ENCODE peak calls at places on chromosomes 7 and 10, in five cellular contexts. C, E, M, Y and P are unnamed samples.

GRCh38 chr7:158645842-158646241 is 58.2 kb upstream of the PTPRN2 start:
- DNase-seq in E (no peak), M (no peak), C (no peak), Y (no peak), P (no peak)

GRCh38 chr7:28165971-28166955 is 14.3 kb downstream of the JAZF1 start:
- DNase-seq in M (no peak), Y (no peak), C (no peak), E (no peak), P (no peak)

GRCh38 chr7:127904706-127905056 is 126.6 kb downstream of the LRRC4 start:
- DNase-seq in M (no peak), Y (no peak), E (no peak), C (no peak), P (no peak)

GRCh38 chr10:110903280-110904278 is 15.4 kb downstream of the BBIP1 start:
- DNase-seq in Y (no peak), M (no peak), E (no peak), C (no peak), P (no peak)

GRCh38 chr10:116246263-116246662 is 26.7 kb downstream of the GFRA1 start:
- DNase-seq in E (no peak), M (no peak), Y (no peak), C (no peak), P (no peak)

GRCh38 chr7:123260428-123260960 is 60.7 kb upstream of the SLC13A1 start:
- DNase-seq in Y (no peak), E (no peak), C (no peak), M (no peak), P (no peak)

GRCh38 chr7:121450631-121451030 is 54.5 kb upstream of the FAM3C start:
- DNase-seq in C (no peak), M (no peak), E (no peak), Y (no peak), P (no peak)

GRCh38 chr10:95394161-95394880 is 103.5 kb upstream of the PDLIM1 start:
- DNase-seq in Y (no peak), C (peak; percentile 20), M (no peak), E (peak; percentile 73), P (no peak)

GRCh38 chr10:121910673-121911420 is 17.0 kb downstream of the ATE1 start:
- DNase-seq in C (no peak), Y (no peak), M (no peak), E (peak; percentile 16), P (no peak)

GRCh38 chr7:69832356-69832755 is 234.1 kb downstream of the AUTS2 start:
- DNase-seq in E (no peak), Y (no peak), M (no peak), C (no peak), P (no peak)

GRCh38 chr7:134495546-134495945 is 31.8 kb upstream of the AKR1B10 start:
- DNase-seq in Y (no peak), E (no peak), M (no peak), C (no peak), P (no peak)

GRCh38 chr10:32103721-32104120 is 47.5 kb upstream of the KIF5B start:
- DNase-seq in M (no peak), E (no peak), C (no peak), Y (no peak), P (no peak)

GRCh38 chr7:26653430-26653911 is 210.9 kb downstream of the SKAP2 start:
- DNase-seq in M (no peak), E (no peak), C (no peak), Y (no peak), P (no peak)

GRCh38 chr7:92717601-92717981 is 118.8 kb downstream of the CDK6 start:
- DNase-seq in E (no peak), Y (no peak), C (no peak), M (no peak), P (no peak)

GRCh38 chr7:1466524-1467271 is 7.4 kb upstream of the MICALL2 start:
- DNase-seq in M (peak; percentile 81), E (peak; percentile 55), C (peak; percentile 93), Y (no peak), P (no peak)

GRCh38 chr10:79444243-79445119 is 943 bp downstream of the ZCCHC24 start:
- DNase-seq in Y (peak; percentile 63), C (no peak), E (peak; percentile 75), M (peak; percentile 78), P (peak; percentile 54)

GRCh38 chr7:44213206-44213871 is 12.6 kb downstream of the YKT6 start:
- DNase-seq in C (no peak), M (no peak), Y (no peak), E (no peak), P (peak; percentile 7)

GRCh38 chr10:30028006-30028441 is 31.4 kb downstream of the JCAD start:
- DNase-seq in E (no peak), C (no peak), Y (no peak), M (no peak), P (no peak)

GRCh38 chr10:3213174-3213573 is 40.6 kb upstream of the PITRM1 start:
- DNase-seq in E (no peak), M (no peak), Y (no peak), C (no peak), P (no peak)

GRCh38 chr10:90430186-90430585 is 427.7 kb downstream of the HTR7 start:
- DNase-seq in M (no peak), Y (no peak), E (no peak), C (no peak), P (no peak)

GRCh38 chr7:6612819-6613218 is 2.6 kb upstream of the ZNF853 start:
- DNase-seq in Y (no peak), M (no peak), C (no peak), E (peak; percentile 25), P (no peak)

GRCh38 chr10:17454181-17454800 is at the start of gene ST8SIA6:
- DNase-seq in Y (peak; percentile 39), C (no peak), E (peak; percentile 77), M (peak; percentile 72), P (peak; percentile 65)

GRCh38 chr7:149771199-149771636 is 2.2 kb downstream of the ZNF467 start:
- DNase-seq in C (no peak), Y (no peak), M (no peak), E (no peak), P (no peak)

GRCh38 chr10:127882801-127883459 is 9.8 kb downstream of the CLRN3 start:
- DNase-seq in Y (no peak), M (peak; percentile 11), E (no peak), C (no peak), P (no peak)

GRCh38 chr7:132499065-132499464 is 77.2 kb downstream of the PLXNA4 start:
- DNase-seq in Y (no peak), M (no peak), C (no peak), E (no peak), P (no peak)
- TF ChIP-seq TAF1 in Y (no peak), M (no peak), C (no peak), E (no peak), P (no peak)

DNA sequence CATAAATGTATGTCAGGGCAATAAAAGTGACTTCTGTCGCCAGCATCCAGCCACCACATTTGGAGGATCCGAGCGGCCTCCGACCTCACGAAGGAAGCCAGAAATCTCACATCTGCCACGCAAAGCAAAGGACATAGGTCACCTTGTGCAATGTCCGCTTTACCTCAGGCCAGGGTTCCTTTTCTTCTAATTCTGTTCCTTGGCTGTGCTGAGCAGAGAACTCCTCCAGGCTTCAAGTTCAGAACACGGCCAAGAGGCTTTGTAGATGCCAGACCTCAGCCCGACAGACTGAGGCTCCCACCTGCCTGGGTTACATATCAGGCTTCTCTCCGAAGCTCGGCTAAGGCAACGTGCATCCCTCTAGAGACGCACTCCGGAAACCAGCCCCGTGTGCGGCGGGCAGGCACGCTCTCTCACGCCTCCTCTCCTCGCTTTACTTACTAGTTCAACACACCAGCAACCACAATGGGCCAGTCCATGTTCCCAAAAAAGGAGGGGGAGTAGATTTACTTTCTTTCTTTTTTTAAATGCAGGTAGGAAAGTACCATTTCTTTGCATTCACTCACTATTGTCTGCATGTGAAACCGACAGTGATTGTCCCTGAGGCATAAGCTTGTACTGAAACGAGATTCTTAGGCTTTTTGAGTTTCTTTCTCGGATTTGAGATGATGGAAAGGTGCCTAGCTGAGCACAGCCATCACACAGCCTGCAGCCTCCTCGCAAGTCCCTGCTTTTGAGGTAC is 122.4 kb upstream of the AFAP1L2 start:
- DNase-seq in M (peak; percentile 77), E (peak; percentile 2), Y (peak; percentile 71), C (peak; percentile 88), P (peak; percentile 63)
- TF ChIP-seq TAF1 in M (peak; percentile 95), E (no peak), Y (peak; percentile 66), C (peak; percentile 90), P (peak; percentile 73)

GRCh38 chr10:52755297-52756062 is 17.1 kb downstream of the MBL2 start:
- DNase-seq in Y (no peak), C (peak; percentile 89), M (no peak), E (no peak), P (no peak)
- TF ChIP-seq TAF1 in Y (no peak), C (peak; percentile 30), M (no peak), E (no peak), P (no peak)

DNA sequence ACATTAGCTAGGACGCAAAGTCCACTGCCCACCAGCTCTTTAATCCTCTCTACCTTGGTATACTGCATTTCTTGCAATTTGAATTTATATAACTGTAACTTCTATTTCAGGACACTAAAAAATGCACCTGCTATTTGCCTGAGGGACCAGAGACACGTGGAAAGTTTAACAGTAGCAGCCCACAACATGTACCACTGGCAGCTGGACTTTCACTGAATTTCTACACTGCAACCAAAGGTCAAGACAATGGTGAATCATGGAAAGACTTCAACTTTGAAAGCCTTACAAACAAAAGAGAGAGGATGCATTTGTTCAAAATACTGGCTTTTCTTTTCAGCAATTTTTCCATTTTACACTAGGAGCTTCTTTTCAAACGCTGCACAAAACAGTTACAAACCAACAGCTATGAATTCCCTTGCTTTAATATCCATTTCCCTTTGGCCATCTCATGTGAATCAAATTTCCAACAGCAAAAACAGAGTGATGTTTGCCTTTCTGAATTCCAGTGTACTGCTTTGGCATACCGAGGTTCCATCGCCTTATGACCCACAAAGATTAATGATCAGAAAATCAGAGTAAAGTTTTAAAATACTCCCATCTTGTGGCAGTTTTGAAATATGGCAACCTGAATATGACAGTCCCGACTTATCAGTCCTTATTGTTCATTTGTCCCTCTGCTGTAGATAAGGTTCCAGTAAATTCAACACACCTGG is 29.9 kb upstream of the HNRNPH3 start:
- DNase-seq in E (peak; percentile 55), Y (no peak), C (peak; percentile 50), M (no peak), P (no peak)
- TF ChIP-seq TAF1 in E (no peak), Y (no peak), C (no peak), M (no peak), P (no peak)

GRCh38 chr10:63711866-63712716 is 190.9 kb downstream of the REEP3 start:
- DNase-seq in Y (no peak), M (no peak), E (no peak), C (peak; percentile 33), P (no peak)
- TF ChIP-seq TAF1 in Y (no peak), M (no peak), E (no peak), C (no peak), P (no peak)

DNA sequence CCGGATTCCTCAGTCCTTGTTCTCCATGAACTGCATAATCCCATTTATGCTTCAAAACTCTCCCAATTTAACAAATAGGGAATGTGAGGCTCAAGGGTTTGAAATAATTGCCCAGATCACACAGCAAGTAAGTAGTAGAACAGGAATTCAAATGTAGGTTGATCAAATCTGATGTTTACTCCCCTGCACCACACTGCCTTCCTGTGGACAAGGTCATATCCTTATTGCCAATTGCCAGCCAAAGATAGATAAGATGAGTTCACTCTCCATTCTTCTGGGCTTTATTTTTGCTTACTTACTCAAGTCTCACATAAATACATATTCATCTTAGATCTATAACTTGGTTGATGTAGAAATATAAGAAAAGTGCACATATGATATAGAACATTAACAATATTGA is 435.2 kb upstream of the ETV1 start:
- DNase-seq in Y (no peak), M (no peak), E (no peak), C (no peak), P (no peak)
- TF ChIP-seq TAF1 in Y (no peak), M (no peak), E (no peak), C (no peak), P (no peak)

GRCh38 chr7:148084138-148084537 is 506.4 kb upstream of the C7orf33 start:
- DNase-seq in Y (no peak), C (peak; percentile 27), M (no peak), E (peak; percentile 57), P (no peak)
- TF ChIP-seq TAF1 in Y (no peak), C (no peak), M (no peak), E (no peak), P (no peak)